ENCODE peak calls at places on chromosomes 3 and 15, in seven cellular contexts. A is mesendoderm, U is mesenchymal stem cell, O is neuronal stem cell, W is H9, S is H1, J is trophoblast cell. Y is an unnamed sample. For H3K79me1, the result is how much of the 10 kb centered on the place peaks cover.

GRCh38 chr3:171340415-171340814 is 119.8 kb downstream of the TNIK start:
- DNase-seq in J (no peak), A (no peak), S (no peak), U (no peak), O (no peak), W (no peak), Y (no peak)

GRCh38 chr15:80856400-80856799 is 77.2 kb downstream of the CEMIP start:
- DNase-seq in U (no peak), O (no peak), W (no peak), S (no peak), A (no peak), J (no peak), Y (no peak)

GRCh38 chr3:157190242-157190876 is 30.4 kb upstream of the CCNL1 start:
- DNase-seq in U (no peak), J (no peak), O (no peak), S (no peak), W (no peak), A (peak), Y (no peak)

GRCh38 chr15:29089731-29090616 is 179.6 kb downstream of the NSMCE3 start:
- DNase-seq in S (no peak), O (no peak), J (no peak), U (peak), W (no peak), A (peak), Y (peak)

GRCh38 chr3:142507241-142507640 is 59.4 kb upstream of the XRN1 start:
- DNase-seq in U (no peak), S (no peak), W (no peak), A (no peak), O (no peak), J (no peak), Y (no peak)

GRCh38 chr15:65954289-65954741 is 85.0 kb downstream of the RAB11A start:
- DNase-seq in J (peak), U (no peak), A (peak), W (peak), O (no peak), S (peak), Y (peak)

GRCh38 chr15:25465835-25466234 is 27.0 kb upstream of the UBE3A start:
- DNase-seq in U (no peak), S (no peak), A (no peak), J (no peak), W (no peak), O (no peak), Y (no peak)

GRCh38 chr3:123640311-123641083 is 55.6 kb upstream of the HACD2 start:
- DNase-seq in S (no peak), W (no peak), J (no peak), O (no peak), A (no peak), U (peak), Y (no peak)

GRCh38 chr3:122668930-122669730 is 11.5 kb upstream of the PARP14 start:
- DNase-seq in U (peak), W (no peak), O (no peak), J (peak), A (no peak), S (no peak), Y (peak)

GRCh38 chr15:41284425-41285177 is 47.8 kb downstream of the OIP5 start:
- DNase-seq in J (peak), S (no peak), A (peak), O (peak), U (peak), W (no peak), Y (no peak)

GRCh38 chr15:23801881-23802280 is 114.8 kb upstream of the NDN start:
- DNase-seq in O (no peak), U (no peak), S (no peak), J (no peak), A (no peak), W (no peak), Y (no peak)

DNA sequence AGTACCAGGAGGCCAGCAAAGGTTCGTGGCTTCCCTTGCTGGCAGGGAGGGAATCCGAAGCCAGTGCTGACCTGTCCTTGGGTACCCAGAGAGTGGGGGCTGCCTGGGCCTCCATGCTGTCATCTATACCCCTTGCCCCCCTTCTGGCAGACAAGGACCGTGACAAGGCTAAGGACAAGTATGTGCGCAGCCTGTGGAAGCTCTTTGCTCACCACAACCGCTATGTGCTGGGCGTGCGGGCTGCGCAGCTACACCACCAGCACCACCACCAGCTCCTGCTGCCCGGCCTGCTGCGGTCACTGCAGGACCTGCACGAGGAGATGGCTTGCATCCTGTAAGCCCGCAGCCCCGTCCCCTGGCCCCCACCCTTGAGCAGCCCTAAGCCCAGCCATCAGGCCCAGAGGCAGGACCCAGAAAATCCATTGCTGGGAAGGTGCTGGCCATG is 2.8 kb downstream of the FES start:
- DNase-seq in W (no peak), O (no peak), S (no peak), A (no peak), U (no peak), J (peak), Y (no peak)
- H3K79me1 ChIP-seq in W (under half), O (under half), S (under half), A (under half), U (under half), J (under half), Y (under half)

GRCh38 chr15:49242820-49243219 is 72.8 kb downstream of the GALK2 start:
- DNase-seq in S (no peak), W (no peak), J (no peak), O (no peak), U (peak), A (peak), Y (peak)

DNA sequence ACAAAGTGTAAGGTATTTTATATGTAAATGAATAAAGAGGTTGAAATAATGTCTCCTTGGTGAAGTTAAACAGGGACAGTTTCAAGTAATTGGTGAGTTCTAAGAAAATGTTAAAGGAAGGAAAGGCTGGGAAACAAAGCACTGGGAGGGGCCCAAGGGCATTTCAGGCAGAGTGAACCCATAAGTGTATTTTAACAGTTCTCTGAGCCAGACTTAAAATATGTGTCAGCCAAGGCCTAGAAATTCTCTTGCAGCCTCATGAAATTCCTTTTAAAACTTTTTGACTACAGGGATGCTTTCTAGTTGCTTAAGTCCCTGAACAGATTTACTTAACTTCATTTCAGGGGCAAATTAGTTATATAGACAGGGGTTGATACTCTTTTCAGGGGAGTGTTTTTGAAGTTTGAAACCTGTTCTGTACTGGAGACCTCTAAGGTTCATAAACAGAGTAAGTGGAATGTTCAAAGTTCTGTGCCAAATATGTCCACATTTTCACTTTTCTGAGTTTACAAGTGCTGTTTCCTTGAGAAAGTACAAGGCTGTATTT is 77.6 kb downstream of the GALK2 start:
- DNase-seq in W (no peak), O (no peak), U (no peak), A (no peak), J (no peak), S (no peak), Y (peak)
- H3K79me1 ChIP-seq in W (under half), O (under half), U (under half), A (under half), J (under half), S (under half), Y (under half)

GRCh38 chr15:50182233-50183013 is 427 bp downstream of the SLC27A2 start:
- DNase-seq in A (peak), U (peak), O (peak), W (peak), J (peak), S (peak), Y (peak)

GRCh38 chr15:50181206-50181982 is 602 bp upstream of the SLC27A2 start:
- DNase-seq in A (no peak), U (no peak), J (no peak), W (peak), O (no peak), S (peak), Y (no peak)

GRCh38 chr15:50180578-50180977 is 1.4 kb upstream of the SLC27A2 start:
- DNase-seq in J (no peak), U (no peak), S (no peak), A (no peak), O (no peak), W (no peak), Y (no peak)

GRCh38 chr15:50183112-50183794 is 1.3 kb downstream of the SLC27A2 start:
- DNase-seq in W (no peak), A (no peak), U (no peak), J (no peak), O (no peak), S (no peak), Y (no peak)

GRCh38 chr15:50181983-50182232 is at the start of gene SLC27A2:
- DNase-seq in J (no peak), S (no peak), U (no peak), W (peak), A (peak), O (peak), Y (peak)
- H3K79me1 ChIP-seq in J (under half), S (under half), U (under half), W (under half), A (under half), O (under half), Y (under half)

GRCh38 chr3:146154316-146154715 is 6.7 kb downstream of the PLOD2 start:
- DNase-seq in U (no peak), J (no peak), S (no peak), A (no peak), W (no peak), O (no peak), Y (no peak)

GRCh38 chr3:146153429-146153828 is 7.6 kb downstream of the PLOD2 start:
- DNase-seq in S (no peak), J (no peak), U (no peak), O (no peak), A (no peak), W (no peak), Y (no peak)

GRCh38 chr3:146156060-146156459 is 4.9 kb downstream of the PLOD2 start:
- DNase-seq in O (no peak), U (no peak), W (no peak), J (no peak), A (no peak), S (no peak), Y (no peak)

GRCh38 chr3:146156801-146157310 is 4.1 kb downstream of the PLOD2 start:
- DNase-seq in U (no peak), A (no peak), W (no peak), O (no peak), S (no peak), J (no peak), Y (no peak)

DNA sequence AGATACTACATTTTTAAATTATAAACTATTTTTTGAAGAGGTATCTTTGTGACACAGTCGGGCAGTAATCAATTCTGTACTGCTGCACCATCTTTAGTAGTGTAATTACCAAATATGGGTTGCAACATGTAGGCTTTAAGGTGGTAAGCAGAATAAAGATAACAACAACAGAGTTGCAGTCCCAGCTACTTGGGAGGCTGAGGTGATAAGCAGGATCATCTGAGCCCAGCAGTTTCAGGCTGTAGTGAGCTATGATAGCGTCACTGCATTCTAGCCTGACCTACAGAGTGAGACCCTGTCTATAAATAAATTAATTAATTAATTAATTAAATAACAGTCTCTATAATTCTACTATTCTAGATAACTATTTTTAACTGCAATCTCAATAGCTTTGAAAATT is 6.0 kb downstream of the PLOD2 start:
- DNase-seq in U (no peak), A (peak), W (no peak), J (no peak), O (no peak), S (no peak), Y (no peak)
- H3K79me1 ChIP-seq in U (under half), A (under half), W (under half), J (under half), O (under half), S (under half), Y (under half)

GRCh38 chr3:126886217-126886616 is 96.7 kb upstream of the PLXNA1 start:
- DNase-seq in O (no peak), S (no peak), U (peak), W (no peak), J (no peak), A (no peak), Y (peak)
- H3K79me1 ChIP-seq in O (under half), S (under half), U (under half), W (under half), J (under half), A (under half), Y (under half)

DNA sequence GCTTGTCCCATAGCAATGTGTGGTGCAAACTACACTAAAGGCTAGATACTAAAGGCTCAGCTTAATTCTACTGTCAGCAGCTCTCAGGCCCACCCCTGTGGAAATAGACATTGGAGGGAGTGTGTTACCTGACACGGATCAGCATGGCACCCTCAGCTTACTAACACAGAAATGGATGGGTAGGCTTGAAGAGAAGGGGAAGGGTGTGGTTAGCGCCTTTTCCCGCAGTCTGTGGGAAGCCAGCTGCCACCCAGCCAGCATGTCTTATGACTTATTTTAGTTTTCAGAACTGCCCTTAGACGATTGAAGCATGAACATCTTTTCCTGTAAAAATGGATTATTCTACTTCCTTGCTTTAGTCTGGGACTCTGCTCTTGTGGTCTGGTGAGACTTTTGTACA is 25.8 kb upstream of the ADPGK start:
- DNase-seq in O (no peak), W (no peak), A (no peak), U (no peak), J (no peak), S (no peak), Y (no peak)
- H3K79me1 ChIP-seq in O (under half), W (under half), A (under half), U (under half), J (under half), S (under half), Y (under half)

GRCh38 chr3:34013818-34014576 is 215.6 kb downstream of the PDCD6IP start:
- DNase-seq in W (no peak), U (no peak), J (no peak), S (no peak), O (no peak), A (no peak), Y (no peak)
- H3K79me1 ChIP-seq in W (under half), U (under half), J (under half), S (under half), O (under half), A (under half), Y (under half)

DNA sequence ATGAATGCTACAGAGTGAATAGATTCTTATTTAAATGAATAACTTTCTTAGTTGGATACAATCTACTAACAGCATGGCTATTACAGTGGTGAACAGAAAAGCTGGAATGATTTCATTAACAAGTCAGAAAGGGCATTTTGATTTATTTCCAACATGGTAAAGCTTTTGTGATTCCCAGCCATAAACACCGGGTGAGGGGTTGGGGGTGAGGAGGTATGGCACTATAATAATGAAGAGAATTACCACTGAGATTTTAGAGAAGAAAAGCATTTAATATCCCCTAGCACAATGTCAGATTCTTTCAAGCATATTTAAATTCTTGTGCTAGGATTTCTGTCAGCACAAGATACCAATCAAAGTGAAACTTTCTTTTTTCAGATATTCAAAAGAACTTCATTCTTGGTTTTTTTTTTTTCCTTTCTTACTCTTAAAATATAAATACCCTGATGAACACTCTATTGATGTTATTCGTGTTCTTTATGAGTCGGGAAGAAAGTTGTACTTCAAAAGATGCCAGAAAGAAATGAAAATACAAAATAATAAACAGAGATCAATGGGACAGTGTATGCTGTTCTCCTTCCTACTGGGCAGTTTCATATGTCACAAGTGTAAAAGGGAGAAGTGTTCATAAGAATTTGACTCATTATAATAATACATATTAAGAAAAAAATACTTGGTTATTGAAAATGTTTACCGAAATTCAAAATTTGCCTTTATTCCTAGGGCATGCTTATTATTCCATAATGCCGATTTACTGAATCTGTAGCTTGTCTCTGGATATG is 522.8 kb downstream of the CADM2 start:
- DNase-seq in S (no peak), J (no peak), U (no peak), A (no peak), W (no peak), O (no peak), Y (no peak)
- H3K79me1 ChIP-seq in S (under half), J (under half), U (under half), A (under half), W (under half), O (under half), Y (under half)

GRCh38 chr3:32316976-32317375 is 74.7 kb upstream of the CMTM7 start:
- DNase-seq in W (no peak), U (no peak), O (no peak), J (no peak), A (no peak), S (no peak), Y (no peak)
- H3K79me1 ChIP-seq in W (under half), U (under half), O (under half), J (under half), A (under half), S (under half), Y (under half)

GRCh38 chr3:185813205-185813604 is 11.6 kb downstream of the IGF2BP2 start:
- DNase-seq in U (no peak), O (no peak), A (no peak), J (no peak), W (no peak), S (no peak), Y (peak)

DNA sequence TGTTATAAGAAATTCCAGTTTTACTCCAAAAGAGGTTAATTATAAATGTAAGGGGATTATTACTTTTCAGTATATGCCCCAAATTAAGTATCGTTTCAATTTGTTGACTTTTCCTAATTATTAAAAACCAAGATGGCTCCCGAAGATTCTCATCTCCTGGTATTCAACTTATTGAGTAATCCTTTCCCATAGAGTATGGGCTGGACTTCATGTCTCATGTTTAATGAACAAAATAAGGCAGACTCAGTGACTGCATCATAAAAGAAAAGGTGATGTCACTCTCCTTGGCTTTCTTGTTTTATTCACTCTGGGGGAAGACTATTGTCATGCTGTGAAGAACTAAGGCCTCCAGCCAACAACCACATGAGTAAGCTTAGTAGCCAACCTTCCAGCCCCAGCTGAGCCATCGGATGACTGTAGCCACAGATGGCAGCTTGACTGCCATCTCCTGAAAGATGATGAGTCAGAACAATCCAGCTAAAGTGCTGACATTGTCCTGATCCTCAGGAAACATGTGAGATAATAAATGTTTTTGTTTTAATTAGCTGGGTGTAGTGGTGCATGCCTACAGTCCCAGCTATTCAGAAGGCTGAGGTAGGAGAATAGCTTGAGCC is 17.3 kb downstream of the IGF2BP2 start:
- DNase-seq in W (peak), S (no peak), O (no peak), U (peak), J (no peak), A (peak), Y (peak)
- H3K79me1 ChIP-seq in W (under half), S (under half), O (under half), U (under half), J (under half), A (under half), Y (under half)